ENCODE peak calls at places on chromosomes 3 and 15, in nine cellular contexts. One of them, this sample, is unnamed.

GRCh38 chr15:33968224-33968623 is at the start of gene CHRM5:
- DNase-seq in H7: no peak
- DNase-seq in hippocampal formation: no peak
- DNase-seq in activated CD4-positive, alpha-beta T cell treated with anti-CD3 and anti-CD28 coated beads for 4 hours: no peak
- DNase-seq in stimulated activated CD4-positive, alpha-beta T cell treated with anti-CD3 and anti-CD28 coated beads, Interleukin-1b, Interleukin-23, amount 100 ng/mL, for 4 hours: no peak
- DNase-seq in NT2/D1: no peak
- DNase-seq in DMS153: peak
- DNase-seq in neural crest cell: no peak
- DNase-seq in HCEC 1CT: no peak
- DNase-seq in this sample: no peak

GRCh38 chr15:84778194-84778593 is 29.8 kb downstream of the ZNF592 start:
- DNase-seq in H7: peak
- DNase-seq in hippocampal formation: no peak
- DNase-seq in NT2/D1: peak
- DNase-seq in DMS153: no peak
- DNase-seq in activated CD4-positive, alpha-beta T cell treated with anti-CD3 and anti-CD28 coated beads for 4 hours: no peak
- DNase-seq in neural crest cell: no peak
- DNase-seq in stimulated activated CD4-positive, alpha-beta T cell treated with anti-CD3 and anti-CD28 coated beads, Interleukin-1b, Interleukin-23, amount 100 ng/mL, for 4 hours: no peak
- DNase-seq in HCEC 1CT: no peak
- DNase-seq in this sample: no peak

GRCh38 chr3:53318522-53318921 is 28.8 kb downstream of the DCP1A start:
- DNase-seq in HCEC 1CT: peak
- DNase-seq in DMS153: no peak
- DNase-seq in stimulated activated CD4-positive, alpha-beta T cell treated with anti-CD3 and anti-CD28 coated beads, Interleukin-1b, Interleukin-23, amount 100 ng/mL, for 4 hours: no peak
- DNase-seq in activated CD4-positive, alpha-beta T cell treated with anti-CD3 and anti-CD28 coated beads for 4 hours: no peak
- DNase-seq in NT2/D1: no peak
- DNase-seq in H7: no peak
- DNase-seq in neural crest cell: no peak
- DNase-seq in hippocampal formation: no peak
- DNase-seq in this sample: no peak

GRCh38 chr15:89898628-89899302 is 5.0 kb upstream of the AP3S2 start:
- DNase-seq in HCEC 1CT: peak
- DNase-seq in neural crest cell: no peak
- DNase-seq in stimulated activated CD4-positive, alpha-beta T cell treated with anti-CD3 and anti-CD28 coated beads, Interleukin-1b, Interleukin-23, amount 100 ng/mL, for 4 hours: peak
- DNase-seq in hippocampal formation: no peak
- DNase-seq in H7: peak
- DNase-seq in DMS153: peak
- DNase-seq in activated CD4-positive, alpha-beta T cell treated with anti-CD3 and anti-CD28 coated beads for 4 hours: peak
- DNase-seq in NT2/D1: peak
- DNase-seq in this sample: peak

GRCh38 chr3:34388836-34389235 is 590.4 kb downstream of the PDCD6IP start:
- DNase-seq in hippocampal formation: peak
- DNase-seq in HCEC 1CT: no peak
- DNase-seq in NT2/D1: no peak
- DNase-seq in DMS153: no peak
- DNase-seq in stimulated activated CD4-positive, alpha-beta T cell treated with anti-CD3 and anti-CD28 coated beads, Interleukin-1b, Interleukin-23, amount 100 ng/mL, for 4 hours: no peak
- DNase-seq in activated CD4-positive, alpha-beta T cell treated with anti-CD3 and anti-CD28 coated beads for 4 hours: no peak
- DNase-seq in neural crest cell: no peak
- DNase-seq in H7: no peak
- DNase-seq in this sample: no peak

GRCh38 chr3:2770451-2770850 is 339.7 kb downstream of the IL5RA start:
- DNase-seq in H7: peak
- DNase-seq in DMS153: no peak
- DNase-seq in hippocampal formation: no peak
- DNase-seq in NT2/D1: no peak
- DNase-seq in HCEC 1CT: no peak
- DNase-seq in activated CD4-positive, alpha-beta T cell treated with anti-CD3 and anti-CD28 coated beads for 4 hours: no peak
- DNase-seq in stimulated activated CD4-positive, alpha-beta T cell treated with anti-CD3 and anti-CD28 coated beads, Interleukin-1b, Interleukin-23, amount 100 ng/mL, for 4 hours: no peak
- DNase-seq in neural crest cell: no peak
- DNase-seq in this sample: no peak

GRCh38 chr3:127709320-127710060 is 36.7 kb downstream of the ABTB1 start:
- DNase-seq in H7: no peak
- DNase-seq in NT2/D1: no peak
- DNase-seq in neural crest cell: no peak
- DNase-seq in stimulated activated CD4-positive, alpha-beta T cell treated with anti-CD3 and anti-CD28 coated beads, Interleukin-1b, Interleukin-23, amount 100 ng/mL, for 4 hours: no peak
- DNase-seq in hippocampal formation: no peak
- DNase-seq in DMS153: no peak
- DNase-seq in HCEC 1CT: no peak
- DNase-seq in activated CD4-positive, alpha-beta T cell treated with anti-CD3 and anti-CD28 coated beads for 4 hours: no peak
- DNase-seq in this sample: no peak

GRCh38 chr3:45035441-45036301 is 9.6 kb downstream of the CLEC3B start:
- DNase-seq in H7: peak
- DNase-seq in NT2/D1: no peak
- DNase-seq in activated CD4-positive, alpha-beta T cell treated with anti-CD3 and anti-CD28 coated beads for 4 hours: peak
- DNase-seq in stimulated activated CD4-positive, alpha-beta T cell treated with anti-CD3 and anti-CD28 coated beads, Interleukin-1b, Interleukin-23, amount 100 ng/mL, for 4 hours: peak
- DNase-seq in HCEC 1CT: no peak
- DNase-seq in hippocampal formation: no peak
- DNase-seq in neural crest cell: no peak
- DNase-seq in DMS153: no peak
- DNase-seq in this sample: no peak

GRCh38 chr15:55816017-55816416 is 73.1 kb upstream of the PRTG start:
- DNase-seq in H7: no peak
- DNase-seq in activated CD4-positive, alpha-beta T cell treated with anti-CD3 and anti-CD28 coated beads for 4 hours: no peak
- DNase-seq in hippocampal formation: no peak
- DNase-seq in NT2/D1: no peak
- DNase-seq in neural crest cell: no peak
- DNase-seq in stimulated activated CD4-positive, alpha-beta T cell treated with anti-CD3 and anti-CD28 coated beads, Interleukin-1b, Interleukin-23, amount 100 ng/mL, for 4 hours: no peak
- DNase-seq in DMS153: no peak
- DNase-seq in HCEC 1CT: no peak
- DNase-seq in this sample: no peak

GRCh38 chr3:42683875-42684593 is 1.3 kb upstream of the KLHL40 start:
- DNase-seq in DMS153: no peak
- DNase-seq in activated CD4-positive, alpha-beta T cell treated with anti-CD3 and anti-CD28 coated beads for 4 hours: no peak
- DNase-seq in neural crest cell: no peak
- DNase-seq in hippocampal formation: peak
- DNase-seq in NT2/D1: peak
- DNase-seq in stimulated activated CD4-positive, alpha-beta T cell treated with anti-CD3 and anti-CD28 coated beads, Interleukin-1b, Interleukin-23, amount 100 ng/mL, for 4 hours: peak
- DNase-seq in H7: peak
- DNase-seq in HCEC 1CT: peak
- DNase-seq in this sample: peak

GRCh38 chr3:57545636-57546268 is 1.6 kb upstream of the DNAH12 start:
- DNase-seq in HCEC 1CT: no peak
- DNase-seq in NT2/D1: no peak
- DNase-seq in DMS153: no peak
- DNase-seq in activated CD4-positive, alpha-beta T cell treated with anti-CD3 and anti-CD28 coated beads for 4 hours: no peak
- DNase-seq in neural crest cell: no peak
- DNase-seq in hippocampal formation: no peak
- DNase-seq in H7: no peak
- DNase-seq in stimulated activated CD4-positive, alpha-beta T cell treated with anti-CD3 and anti-CD28 coated beads, Interleukin-1b, Interleukin-23, amount 100 ng/mL, for 4 hours: no peak
- DNase-seq in this sample: no peak

GRCh38 chr3:102092617-102093466 is 243.5 kb downstream of the NFKBIZ start:
- DNase-seq in HCEC 1CT: peak
- DNase-seq in activated CD4-positive, alpha-beta T cell treated with anti-CD3 and anti-CD28 coated beads for 4 hours: no peak
- DNase-seq in stimulated activated CD4-positive, alpha-beta T cell treated with anti-CD3 and anti-CD28 coated beads, Interleukin-1b, Interleukin-23, amount 100 ng/mL, for 4 hours: no peak
- DNase-seq in H7: no peak
- DNase-seq in NT2/D1: no peak
- DNase-seq in neural crest cell: no peak
- DNase-seq in hippocampal formation: no peak
- DNase-seq in DMS153: no peak
- DNase-seq in this sample: no peak

GRCh38 chr3:7484636-7485035 is 623.7 kb downstream of the GRM7 start:
- DNase-seq in HCEC 1CT: no peak
- DNase-seq in neural crest cell: no peak
- DNase-seq in NT2/D1: no peak
- DNase-seq in activated CD4-positive, alpha-beta T cell treated with anti-CD3 and anti-CD28 coated beads for 4 hours: no peak
- DNase-seq in DMS153: no peak
- DNase-seq in stimulated activated CD4-positive, alpha-beta T cell treated with anti-CD3 and anti-CD28 coated beads, Interleukin-1b, Interleukin-23, amount 100 ng/mL, for 4 hours: no peak
- DNase-seq in hippocampal formation: no peak
- DNase-seq in H7: no peak
- DNase-seq in this sample: no peak

GRCh38 chr15:67524235-67524634 is 3.3 kb downstream of the C15orf61 start:
- DNase-seq in hippocampal formation: no peak
- DNase-seq in NT2/D1: no peak
- DNase-seq in HCEC 1CT: no peak
- DNase-seq in stimulated activated CD4-positive, alpha-beta T cell treated with anti-CD3 and anti-CD28 coated beads, Interleukin-1b, Interleukin-23, amount 100 ng/mL, for 4 hours: no peak
- DNase-seq in DMS153: no peak
- DNase-seq in H7: no peak
- DNase-seq in neural crest cell: no peak
- DNase-seq in activated CD4-positive, alpha-beta T cell treated with anti-CD3 and anti-CD28 coated beads for 4 hours: no peak
- DNase-seq in this sample: no peak

GRCh38 chr3:114408763-114409162 is 114.9 kb downstream of the TIGIT start:
- DNase-seq in DMS153: peak
- DNase-seq in NT2/D1: no peak
- DNase-seq in stimulated activated CD4-positive, alpha-beta T cell treated with anti-CD3 and anti-CD28 coated beads, Interleukin-1b, Interleukin-23, amount 100 ng/mL, for 4 hours: no peak
- DNase-seq in activated CD4-positive, alpha-beta T cell treated with anti-CD3 and anti-CD28 coated beads for 4 hours: no peak
- DNase-seq in hippocampal formation: no peak
- DNase-seq in HCEC 1CT: no peak
- DNase-seq in neural crest cell: peak
- DNase-seq in H7: no peak
- DNase-seq in this sample: no peak

GRCh38 chr3:139448104-139448503 is 28.2 kb downstream of the RBP2 start:
- DNase-seq in activated CD4-positive, alpha-beta T cell treated with anti-CD3 and anti-CD28 coated beads for 4 hours: no peak
- DNase-seq in neural crest cell: no peak
- DNase-seq in H7: no peak
- DNase-seq in hippocampal formation: peak
- DNase-seq in stimulated activated CD4-positive, alpha-beta T cell treated with anti-CD3 and anti-CD28 coated beads, Interleukin-1b, Interleukin-23, amount 100 ng/mL, for 4 hours: no peak
- DNase-seq in DMS153: no peak
- DNase-seq in NT2/D1: no peak
- DNase-seq in HCEC 1CT: no peak
- DNase-seq in this sample: no peak

GRCh38 chr3:136189043-136189442 is 7.1 kb downstream of the MSL2 start:
- DNase-seq in hippocampal formation: no peak
- DNase-seq in DMS153: no peak
- DNase-seq in H7: no peak
- DNase-seq in stimulated activated CD4-positive, alpha-beta T cell treated with anti-CD3 and anti-CD28 coated beads, Interleukin-1b, Interleukin-23, amount 100 ng/mL, for 4 hours: no peak
- DNase-seq in NT2/D1: no peak
- DNase-seq in neural crest cell: no peak
- DNase-seq in HCEC 1CT: no peak
- DNase-seq in activated CD4-positive, alpha-beta T cell treated with anti-CD3 and anti-CD28 coated beads for 4 hours: no peak
- DNase-seq in this sample: no peak

GRCh38 chr3:122030381-122031122 is 8.5 kb upstream of the ILDR1 start:
- DNase-seq in H7: no peak
- DNase-seq in DMS153: no peak
- DNase-seq in HCEC 1CT: peak
- DNase-seq in NT2/D1: peak
- DNase-seq in activated CD4-positive, alpha-beta T cell treated with anti-CD3 and anti-CD28 coated beads for 4 hours: no peak
- DNase-seq in hippocampal formation: no peak
- DNase-seq in stimulated activated CD4-positive, alpha-beta T cell treated with anti-CD3 and anti-CD28 coated beads, Interleukin-1b, Interleukin-23, amount 100 ng/mL, for 4 hours: no peak
- DNase-seq in neural crest cell: no peak
- DNase-seq in this sample: no peak

GRCh38 chr3:50121416-50122032 is 32.8 kb downstream of the RBM5 start:
- DNase-seq in activated CD4-positive, alpha-beta T cell treated with anti-CD3 and anti-CD28 coated beads for 4 hours: peak
- DNase-seq in DMS153: no peak
- DNase-seq in hippocampal formation: peak
- DNase-seq in stimulated activated CD4-positive, alpha-beta T cell treated with anti-CD3 and anti-CD28 coated beads, Interleukin-1b, Interleukin-23, amount 100 ng/mL, for 4 hours: peak
- DNase-seq in HCEC 1CT: peak
- DNase-seq in neural crest cell: peak
- DNase-seq in NT2/D1: peak
- DNase-seq in H7: peak
- DNase-seq in this sample: peak

GRCh38 chr3:106157411-106157810 is 288.6 kb upstream of the CBLB start:
- DNase-seq in DMS153: no peak
- DNase-seq in NT2/D1: no peak
- DNase-seq in H7: no peak
- DNase-seq in stimulated activated CD4-positive, alpha-beta T cell treated with anti-CD3 and anti-CD28 coated beads, Interleukin-1b, Interleukin-23, amount 100 ng/mL, for 4 hours: no peak
- DNase-seq in activated CD4-positive, alpha-beta T cell treated with anti-CD3 and anti-CD28 coated beads for 4 hours: no peak
- DNase-seq in neural crest cell: no peak
- DNase-seq in hippocampal formation: no peak
- DNase-seq in HCEC 1CT: no peak
- DNase-seq in this sample: no peak

GRCh38 chr3:59268170-59268569 is 218.3 kb upstream of the CFAP20DC start:
- DNase-seq in stimulated activated CD4-positive, alpha-beta T cell treated with anti-CD3 and anti-CD28 coated beads, Interleukin-1b, Interleukin-23, amount 100 ng/mL, for 4 hours: no peak
- DNase-seq in DMS153: no peak
- DNase-seq in NT2/D1: no peak
- DNase-seq in HCEC 1CT: no peak
- DNase-seq in hippocampal formation: no peak
- DNase-seq in H7: no peak
- DNase-seq in activated CD4-positive, alpha-beta T cell treated with anti-CD3 and anti-CD28 coated beads for 4 hours: no peak
- DNase-seq in neural crest cell: no peak
- DNase-seq in this sample: no peak

GRCh38 chr3:48716508-48716981 is 476 bp downstream of the IP6K2 start:
- DNase-seq in NT2/D1: no peak
- DNase-seq in activated CD4-positive, alpha-beta T cell treated with anti-CD3 and anti-CD28 coated beads for 4 hours: peak
- DNase-seq in neural crest cell: peak
- DNase-seq in HCEC 1CT: peak
- DNase-seq in stimulated activated CD4-positive, alpha-beta T cell treated with anti-CD3 and anti-CD28 coated beads, Interleukin-1b, Interleukin-23, amount 100 ng/mL, for 4 hours: no peak
- DNase-seq in hippocampal formation: no peak
- DNase-seq in H7: peak
- DNase-seq in DMS153: no peak
- DNase-seq in this sample: peak

GRCh38 chr15:86300371-86301106 is 220.9 kb downstream of the AGBL1 start:
- DNase-seq in NT2/D1: no peak
- DNase-seq in hippocampal formation: no peak
- DNase-seq in activated CD4-positive, alpha-beta T cell treated with anti-CD3 and anti-CD28 coated beads for 4 hours: no peak
- DNase-seq in HCEC 1CT: no peak
- DNase-seq in stimulated activated CD4-positive, alpha-beta T cell treated with anti-CD3 and anti-CD28 coated beads, Interleukin-1b, Interleukin-23, amount 100 ng/mL, for 4 hours: no peak
- DNase-seq in DMS153: no peak
- DNase-seq in neural crest cell: no peak
- DNase-seq in H7: no peak
- DNase-seq in this sample: no peak

GRCh38 chr3:16441306-16441898 is 72.1 kb downstream of the RFTN1 start:
- DNase-seq in neural crest cell: no peak
- DNase-seq in NT2/D1: no peak
- DNase-seq in activated CD4-positive, alpha-beta T cell treated with anti-CD3 and anti-CD28 coated beads for 4 hours: no peak
- DNase-seq in hippocampal formation: no peak
- DNase-seq in stimulated activated CD4-positive, alpha-beta T cell treated with anti-CD3 and anti-CD28 coated beads, Interleukin-1b, Interleukin-23, amount 100 ng/mL, for 4 hours: no peak
- DNase-seq in H7: no peak
- DNase-seq in HCEC 1CT: peak
- DNase-seq in DMS153: peak
- DNase-seq in this sample: no peak

GRCh38 chr3:185477316-185477715 is 21.5 kb downstream of the TMEM41A start:
- DNase-seq in stimulated activated CD4-positive, alpha-beta T cell treated with anti-CD3 and anti-CD28 coated beads, Interleukin-1b, Interleukin-23, amount 100 ng/mL, for 4 hours: no peak
- DNase-seq in activated CD4-positive, alpha-beta T cell treated with anti-CD3 and anti-CD28 coated beads for 4 hours: no peak
- DNase-seq in DMS153: no peak
- DNase-seq in H7: no peak
- DNase-seq in hippocampal formation: no peak
- DNase-seq in HCEC 1CT: no peak
- DNase-seq in neural crest cell: no peak
- DNase-seq in NT2/D1: no peak
- DNase-seq in this sample: no peak

GRCh38 chr3:101667844-101668243 is 9.1 kb downstream of the ZBTB11 start:
- DNase-seq in DMS153: no peak
- DNase-seq in HCEC 1CT: no peak
- DNase-seq in stimulated activated CD4-positive, alpha-beta T cell treated with anti-CD3 and anti-CD28 coated beads, Interleukin-1b, Interleukin-23, amount 100 ng/mL, for 4 hours: no peak
- DNase-seq in hippocampal formation: no peak
- DNase-seq in neural crest cell: no peak
- DNase-seq in activated CD4-positive, alpha-beta T cell treated with anti-CD3 and anti-CD28 coated beads for 4 hours: no peak
- DNase-seq in H7: no peak
- DNase-seq in NT2/D1: no peak
- DNase-seq in this sample: no peak

GRCh38 chr3:126474498-126475410 is 937 bp downstream of the ZXDC start:
- DNase-seq in H7: peak
- DNase-seq in HCEC 1CT: peak
- DNase-seq in hippocampal formation: no peak
- DNase-seq in stimulated activated CD4-positive, alpha-beta T cell treated with anti-CD3 and anti-CD28 coated beads, Interleukin-1b, Interleukin-23, amount 100 ng/mL, for 4 hours: peak
- DNase-seq in neural crest cell: peak
- DNase-seq in activated CD4-positive, alpha-beta T cell treated with anti-CD3 and anti-CD28 coated beads for 4 hours: peak
- DNase-seq in NT2/D1: peak
- DNase-seq in DMS153: no peak
- DNase-seq in this sample: peak

GRCh38 chr3:63966007-63966406 is 53.8 kb upstream of the SCAANT1 start:
- DNase-seq in hippocampal formation: no peak
- DNase-seq in stimulated activated CD4-positive, alpha-beta T cell treated with anti-CD3 and anti-CD28 coated beads, Interleukin-1b, Interleukin-23, amount 100 ng/mL, for 4 hours: no peak
- DNase-seq in H7: no peak
- DNase-seq in HCEC 1CT: no peak
- DNase-seq in NT2/D1: no peak
- DNase-seq in neural crest cell: no peak
- DNase-seq in DMS153: no peak
- DNase-seq in activated CD4-positive, alpha-beta T cell treated with anti-CD3 and anti-CD28 coated beads for 4 hours: no peak
- DNase-seq in this sample: no peak

GRCh38 chr3:30720586-30721313 is 114.3 kb downstream of the TGFBR2 start:
- DNase-seq in activated CD4-positive, alpha-beta T cell treated with anti-CD3 and anti-CD28 coated beads for 4 hours: no peak
- DNase-seq in neural crest cell: no peak
- DNase-seq in HCEC 1CT: peak
- DNase-seq in NT2/D1: no peak
- DNase-seq in H7: no peak
- DNase-seq in DMS153: no peak
- DNase-seq in hippocampal formation: no peak
- DNase-seq in stimulated activated CD4-positive, alpha-beta T cell treated with anti-CD3 and anti-CD28 coated beads, Interleukin-1b, Interleukin-23, amount 100 ng/mL, for 4 hours: no peak
- DNase-seq in this sample: no peak

GRCh38 chr15:40749151-40749630 is 5.9 kb downstream of the RMDN3 start:
- DNase-seq in hippocampal formation: no peak
- DNase-seq in stimulated activated CD4-positive, alpha-beta T cell treated with anti-CD3 and anti-CD28 coated beads, Interleukin-1b, Interleukin-23, amount 100 ng/mL, for 4 hours: no peak
- DNase-seq in NT2/D1: no peak
- DNase-seq in H7: no peak
- DNase-seq in neural crest cell: no peak
- DNase-seq in DMS153: no peak
- DNase-seq in HCEC 1CT: no peak
- DNase-seq in activated CD4-positive, alpha-beta T cell treated with anti-CD3 and anti-CD28 coated beads for 4 hours: no peak
- DNase-seq in this sample: no peak